ENCODE peak calls at places on chromosomes 1 and 21, in ten cellular contexts. H is GM13977; F is dorsolateral prefrontal cortex; L is Peyer's patch; X is GM20000; Q is mammary epithelial cell; M is hepatocyte; E is CD8-positive, alpha-beta T cell; U is RWPE1; P is psoas muscle. A is an unnamed sample.

GRCh38 chr1:206463911-206464310 is 6.4 kb upstream of the IKBKE start:
- DNase-seq in Q (no peak), E (no peak), F (no peak), L (no peak), X (no peak), M (no peak), P (no peak), H (no peak), U (no peak), A (no peak)

GRCh38 chr1:9444532-9444931 is 94.7 kb upstream of the SLC25A33 start:
- DNase-seq in E (no peak), M (no peak), U (no peak), X (no peak), P (no peak), H (no peak), L (no peak), F (no peak), Q (peak), A (no peak)

GRCh38 chr1:92965003-92965402 is 3.7 kb upstream of the DIPK1A start:
- DNase-seq in P (no peak), Q (no peak), M (no peak), U (no peak), H (no peak), F (no peak), L (no peak), X (no peak), E (peak), A (no peak)

GRCh38 chr1:91754348-91754747 is 131.6 kb downstream of the TGFBR3 start:
- DNase-seq in U (peak), X (peak), M (no peak), L (no peak), Q (peak), P (no peak), E (no peak), F (no peak), H (no peak), A (no peak)

GRCh38 chr1:26084091-26084561 is 16.7 kb upstream of the TRIM63 start:
- DNase-seq in U (no peak), Q (no peak), P (peak), M (no peak), H (no peak), L (no peak), E (no peak), X (no peak), F (no peak), A (no peak)

GRCh38 chr1:78607334-78607927 is 12.8 kb upstream of the IFI44L start:
- DNase-seq in P (no peak), H (peak), Q (no peak), U (peak), E (no peak), X (peak), M (peak), L (no peak), F (no peak), A (no peak)

GRCh38 chr1:76501136-76501535 is 366.1 kb upstream of the ST6GALNAC5 start:
- DNase-seq in H (no peak), M (no peak), Q (no peak), L (no peak), E (no peak), X (no peak), U (no peak), F (no peak), P (no peak), A (no peak)

GRCh38 chr1:226973371-226973897 is 33.3 kb downstream of the COQ8A start:
- DNase-seq in F (no peak), U (no peak), M (no peak), P (peak), H (no peak), Q (no peak), X (no peak), L (no peak), E (no peak), A (no peak)

GRCh38 chr21:30408782-30409494 is 13.1 kb downstream of the KRTAP13-1 start:
- DNase-seq in E (no peak), Q (peak), P (no peak), X (no peak), L (peak), F (no peak), U (peak), H (no peak), M (peak), A (no peak)
- TF ChIP-seq CTCF in E (no peak), Q (peak), P (no peak), X (no peak), L (no peak), F (no peak), U (peak), H (peak), M (peak), A (no peak)

DNA sequence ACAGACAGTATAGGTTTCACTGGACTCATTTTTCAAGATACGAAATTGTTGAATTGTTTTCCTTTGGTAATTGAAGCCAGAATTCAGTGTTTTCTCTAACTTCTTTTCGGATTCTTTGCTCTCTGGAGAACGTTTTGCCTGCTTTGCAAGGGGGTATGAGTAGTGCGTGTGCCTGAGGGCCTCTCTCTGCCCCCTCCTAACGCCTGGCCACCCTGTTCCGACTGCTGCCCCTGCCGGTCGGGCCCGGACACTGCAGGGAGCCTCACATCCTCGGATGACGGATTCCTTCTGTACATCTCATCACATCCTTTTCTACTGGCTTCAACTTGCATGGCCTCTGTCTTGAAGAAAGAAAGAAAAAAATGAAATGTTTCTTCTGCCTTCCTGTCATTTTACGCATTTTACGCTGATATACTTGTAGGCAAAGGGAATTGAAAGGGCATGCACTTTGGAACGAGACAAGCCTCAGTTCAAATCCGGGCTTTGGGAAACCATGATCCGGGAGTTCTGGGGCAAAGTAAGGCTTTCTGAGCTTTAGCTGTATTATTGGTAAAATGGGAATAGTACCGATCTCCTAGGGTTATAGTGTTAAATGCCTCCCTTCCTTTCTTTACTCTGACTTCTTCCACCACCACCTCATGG is 65.1 kb downstream of the DISC1 start:
- DNase-seq in L (no peak), M (peak), U (peak), Q (peak), E (no peak), F (peak), X (no peak), H (no peak), P (no peak), A (no peak)
- TF ChIP-seq CTCF in L (no peak), M (peak), U (peak), Q (peak), E (no peak), F (peak), X (no peak), H (peak), P (peak), A (no peak)

GRCh38 chr1:18045654-18046053 is 61.9 kb upstream of the IGSF21 start:
- DNase-seq in Q (no peak), U (no peak), L (no peak), X (no peak), M (no peak), H (no peak), F (no peak), E (no peak), P (no peak), A (no peak)

GRCh38 chr1:18045206-18045605 is 62.4 kb upstream of the IGSF21 start:
- DNase-seq in U (no peak), H (no peak), X (no peak), F (no peak), Q (no peak), M (no peak), P (no peak), E (no peak), L (no peak), A (no peak)

GRCh38 chr1:18041107-18041506 is 66.5 kb upstream of the IGSF21 start:
- DNase-seq in U (no peak), X (no peak), L (peak), F (no peak), P (no peak), M (no peak), Q (no peak), H (no peak), E (no peak), A (peak)

GRCh38 chr1:18038051-18038450 is 69.5 kb upstream of the IGSF21 start:
- DNase-seq in U (no peak), P (no peak), X (no peak), H (no peak), Q (no peak), F (no peak), E (no peak), L (no peak), M (no peak), A (no peak)

GRCh38 chr1:18041685-18042355 is 65.8 kb upstream of the IGSF21 start:
- DNase-seq in H (no peak), Q (no peak), E (no peak), X (no peak), M (no peak), P (no peak), F (no peak), L (no peak), U (no peak), A (no peak)
- TF ChIP-seq CTCF in H (no peak), Q (no peak), E (no peak), X (no peak), M (no peak), P (no peak), F (no peak), L (no peak), U (no peak), A (no peak)

GRCh38 chr1:94538243-94538827 is 3.2 kb downstream of the F3 start:
- DNase-seq in M (peak), U (no peak), P (no peak), H (no peak), L (no peak), E (no peak), Q (peak), F (no peak), X (no peak), A (no peak)
- TF ChIP-seq CTCF in M (peak), U (no peak), P (no peak), H (no peak), L (no peak), E (no peak), Q (no peak), F (no peak), X (no peak), A (no peak)

GRCh38 chr1:44030606-44031050 is 634 bp downstream of the SLC6A9 start:
- DNase-seq in X (peak), E (peak), Q (no peak), H (peak), M (peak), U (peak), F (peak), L (peak), P (no peak), A (no peak)
- TF ChIP-seq CTCF in X (no peak), E (no peak), Q (no peak), H (peak), M (peak), U (no peak), F (peak), L (no peak), P (no peak), A (no peak)

DNA sequence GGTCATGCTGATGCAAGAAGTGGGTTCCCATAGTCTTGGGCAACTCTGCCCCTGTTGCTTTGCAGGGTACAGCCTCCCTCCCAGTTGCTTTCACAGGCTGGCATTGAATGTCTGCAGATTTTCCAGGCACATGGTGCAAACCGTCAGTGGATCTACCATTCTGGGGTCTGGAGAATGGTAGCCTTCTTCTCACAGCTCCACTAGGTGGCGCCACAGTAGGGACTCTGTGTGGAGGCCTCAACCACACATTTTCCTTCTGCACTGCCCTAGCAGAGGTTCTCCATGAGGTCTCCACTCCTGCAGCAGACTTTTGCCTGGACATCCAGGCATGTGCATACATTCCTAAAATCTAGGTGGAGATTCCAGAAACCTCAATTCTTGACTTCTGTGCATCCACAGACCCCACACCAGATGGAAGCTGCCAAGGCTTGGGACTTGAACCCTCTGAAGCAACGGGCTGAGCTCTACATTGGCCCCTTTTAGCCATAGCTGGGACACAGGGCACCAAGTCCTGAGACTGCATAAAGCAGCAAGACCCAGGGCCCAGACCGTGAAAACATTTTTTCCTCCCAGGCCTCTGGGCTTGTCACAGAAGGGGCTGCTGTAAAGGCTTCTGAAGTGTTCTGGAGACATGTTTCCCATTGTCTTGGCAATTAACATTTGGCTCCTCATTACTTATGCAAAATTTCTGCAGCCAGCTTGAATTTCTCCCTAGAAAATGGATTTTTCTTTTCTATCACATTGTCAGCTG is 466.2 kb upstream of the PBX1 start:
- DNase-seq in H (no peak), P (no peak), Q (no peak), E (no peak), L (peak), U (no peak), X (no peak), F (no peak), M (no peak), A (no peak)
- TF ChIP-seq CTCF in H (peak), P (no peak), Q (no peak), E (no peak), L (no peak), U (no peak), X (no peak), F (no peak), M (no peak), A (no peak)

A was measured in activated B cell treated with CpG ODN at 0.5 μM for 24 hours.